ENCODE peak calls at places on chromosomes 2 and 18, in four cellular contexts. I is lower leg skin, L is Calu3, Z is DND-41. A is an unnamed sample.

GRCh38 chr18:46283895-46284295 is 179.7 kb downstream of the HAUS1 start:
- DNase-seq in I (no peak), L (no peak), Z (no peak), A (no peak)

GRCh38 chr18:34345738-34346137 is 121.0 kb upstream of the NOL4 start:
- DNase-seq in I (no peak), L (no peak), Z (no peak), A (no peak)

GRCh38 chr2:20650880-20651730 is at the start of gene HS1BP3:
- DNase-seq in I (peak), L (peak), Z (peak), A (no peak)

GRCh38 chr2:178397002-178397605 is 53.9 kb downstream of the PRKRA start:
- DNase-seq in I (no peak), L (peak), Z (no peak), A (peak)

GRCh38 chr18:57657566-57657965 is 35.9 kb upstream of the NARS1 start:
- DNase-seq in I (no peak), L (no peak), Z (no peak), A (no peak)

GRCh38 chr2:156903335-156903734 is 354.2 kb upstream of the GALNT5 start:
- DNase-seq in I (no peak), L (no peak), Z (no peak), A (no peak)

GRCh38 chr2:130251865-130252620 is 53.8 kb upstream of the TUBA3E start:
- DNase-seq in I (peak), L (peak), Z (no peak), A (no peak)

GRCh38 chr18:47204908-47205522 is 28.9 kb upstream of the IER3IP1 start:
- DNase-seq in I (no peak), L (peak), Z (peak), A (peak)

GRCh38 chr2:152577611-152578010 is 139.7 kb downstream of the PRPF40A start:
- DNase-seq in I (no peak), L (no peak), Z (no peak), A (no peak)

GRCh38 chr2:230134496-230135073 is 65.9 kb upstream of the SLC16A14 start:
- DNase-seq in I (no peak), L (no peak), Z (no peak), A (no peak)

GRCh38 chr2:188382107-188382506 is 90.4 kb downstream of the GULP1 start:
- DNase-seq in I (no peak), L (no peak), Z (no peak), A (no peak)

GRCh38 chr2:236535024-236535423 is 34.6 kb upstream of the ACKR3 start:
- DNase-seq in I (no peak), L (peak), Z (no peak), A (no peak)

GRCh38 chr2:45953376-45954050 is 302.0 kb downstream of the PRKCE start:
- DNase-seq in I (no peak), L (no peak), Z (no peak), A (no peak)

GRCh38 chr2:69083126-69083733 is 70.3 kb downstream of the ANTXR1 start:
- DNase-seq in I (no peak), L (peak), Z (no peak), A (no peak)

GRCh38 chr2:179837408-179837807 is 24.0 kb downstream of the ZNF385B start:
- DNase-seq in I (no peak), L (no peak), Z (no peak), A (no peak)

GRCh38 chr2:179840840-179841239 is 20.6 kb downstream of the ZNF385B start:
- DNase-seq in I (no peak), L (no peak), Z (no peak), A (no peak)

GRCh38 chr2:179843541-179843940 is 17.9 kb downstream of the ZNF385B start:
- DNase-seq in I (no peak), L (no peak), Z (no peak), A (no peak)

DNA sequence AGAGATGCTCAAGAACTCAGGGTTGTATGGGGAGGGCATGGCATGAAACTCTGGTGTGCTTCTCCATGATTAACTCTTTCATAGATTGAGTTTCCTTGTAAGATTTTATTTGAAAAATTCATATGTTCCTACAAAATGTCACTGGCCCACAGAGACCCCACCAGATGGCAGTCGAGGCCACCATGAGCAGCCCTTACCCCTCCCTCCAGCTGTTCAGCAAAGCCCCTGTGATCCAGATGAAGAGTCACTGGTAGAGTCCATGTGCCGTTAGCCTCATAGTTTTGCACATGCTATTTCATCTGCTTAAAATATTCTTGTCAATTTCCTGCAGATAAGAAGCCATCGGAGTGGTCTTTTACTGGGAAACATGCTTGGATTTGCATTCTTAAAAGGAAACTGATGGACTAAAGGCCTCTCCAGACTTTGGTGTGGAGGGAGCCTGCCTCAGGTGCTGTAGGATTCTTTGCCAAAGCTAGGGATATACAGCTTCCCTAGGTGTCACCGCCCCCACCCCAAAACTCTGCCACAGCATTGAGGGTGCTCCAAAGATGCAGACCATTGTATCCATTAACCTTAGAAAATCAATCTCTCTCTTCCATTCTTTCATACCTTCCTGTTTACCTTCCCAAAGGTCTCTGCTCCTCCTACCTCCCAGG is 18.8 kb downstream of the ZNF385B start:
- DNase-seq in I (no peak), L (peak), Z (peak), A (no peak)
- TF ChIP-seq CTCF in I (no peak), L (peak), Z (peak), A (peak)

GRCh38 chr2:162318280-162319222 is at the start of gene IFIH1:
- DNase-seq in I (peak), L (peak), Z (peak), A (no peak)
- TF ChIP-seq CTCF in I (no peak), L (peak), Z (peak), A (peak)

GRCh38 chr18:9835796-9836195 is 50.0 kb upstream of the TXNDC2 start:
- DNase-seq in I (no peak), L (no peak), Z (no peak), A (no peak)
- TF ChIP-seq CTCF in I (no peak), L (no peak), Z (no peak), A (no peak)

GRCh38 chr2:200585340-200585729 is 479 bp upstream of the AOX1 start:
- DNase-seq in I (no peak), L (no peak), Z (no peak), A (no peak)

GRCh38 chr2:200587007-200587616 is 1.3 kb downstream of the AOX1 start:
- DNase-seq in I (no peak), L (no peak), Z (no peak), A (no peak)

GRCh38 chr2:200586644-200586975 is 796 bp downstream of the AOX1 start:
- DNase-seq in I (no peak), L (no peak), Z (no peak), A (no peak)

GRCh38 chr2:200584639-200585038 is 1.2 kb upstream of the AOX1 start:
- DNase-seq in I (no peak), L (no peak), Z (no peak), A (no peak)

DNA sequence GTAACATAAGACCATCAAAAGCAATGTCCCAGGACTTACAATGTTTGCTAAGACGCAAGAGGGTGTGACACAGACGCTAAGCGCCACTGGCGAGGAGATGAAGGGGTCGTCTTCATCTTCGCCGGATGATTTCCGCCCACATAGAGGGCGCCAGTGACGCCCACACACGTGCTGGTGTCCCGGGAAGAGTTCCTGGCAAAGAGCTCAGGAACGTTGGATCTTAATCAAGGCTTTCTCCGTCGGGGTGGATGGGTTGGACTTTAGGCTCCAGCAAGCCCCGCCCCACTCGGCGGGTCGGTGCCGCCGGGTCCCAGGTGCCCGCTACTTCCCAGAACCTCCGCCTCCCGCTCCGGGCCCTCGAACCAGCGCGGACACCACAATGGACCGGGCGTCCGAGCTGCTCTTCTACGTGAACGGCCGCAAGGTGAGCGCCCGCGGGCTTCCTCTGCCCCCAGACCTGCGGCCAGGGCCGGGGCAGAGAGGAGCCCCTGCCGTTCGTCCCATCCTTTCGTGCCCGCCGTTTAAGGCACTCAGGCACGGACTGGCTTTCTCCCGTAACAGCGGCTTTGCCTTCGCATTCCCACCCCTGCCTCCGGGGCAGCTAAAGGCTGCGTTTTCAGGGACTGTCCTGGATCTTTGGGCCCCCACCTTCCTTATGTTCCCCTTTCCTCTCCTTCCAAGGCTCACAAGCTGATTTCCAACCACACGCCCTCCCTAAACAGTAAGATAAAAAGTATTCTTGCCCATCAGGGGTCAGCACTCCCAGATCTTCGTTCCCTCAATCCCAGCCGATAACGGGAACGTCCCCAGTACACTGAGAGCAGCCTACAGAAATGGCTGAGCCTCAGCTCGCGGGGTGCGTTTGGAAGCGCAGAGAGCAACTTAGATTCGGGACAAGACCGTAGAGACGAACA is at the start of gene AOX1:
- DNase-seq in I (peak), L (peak), Z (no peak), A (no peak)
- TF ChIP-seq CTCF in I (no peak), L (no peak), Z (no peak), A (no peak)

GRCh38 chr2:74526649-74527230 is 709 bp upstream of the DQX1 start:
- DNase-seq in I (peak), L (no peak), Z (no peak), A (no peak)

GRCh38 chr2:74529357-74530238 is at the start of the genes AUP1 and HTRA2:
- DNase-seq in I (peak), L (peak), Z (peak), A (peak)

GRCh38 chr2:74527741-74528140 is 1.7 kb upstream of the DQX1 start:
- DNase-seq in I (no peak), L (no peak), Z (no peak), A (no peak)

GRCh38 chr2:74530239-74531161 is 767 bp downstream of the HTRA2 start:
- DNase-seq in I (peak), L (no peak), Z (peak), A (no peak)

DNA sequence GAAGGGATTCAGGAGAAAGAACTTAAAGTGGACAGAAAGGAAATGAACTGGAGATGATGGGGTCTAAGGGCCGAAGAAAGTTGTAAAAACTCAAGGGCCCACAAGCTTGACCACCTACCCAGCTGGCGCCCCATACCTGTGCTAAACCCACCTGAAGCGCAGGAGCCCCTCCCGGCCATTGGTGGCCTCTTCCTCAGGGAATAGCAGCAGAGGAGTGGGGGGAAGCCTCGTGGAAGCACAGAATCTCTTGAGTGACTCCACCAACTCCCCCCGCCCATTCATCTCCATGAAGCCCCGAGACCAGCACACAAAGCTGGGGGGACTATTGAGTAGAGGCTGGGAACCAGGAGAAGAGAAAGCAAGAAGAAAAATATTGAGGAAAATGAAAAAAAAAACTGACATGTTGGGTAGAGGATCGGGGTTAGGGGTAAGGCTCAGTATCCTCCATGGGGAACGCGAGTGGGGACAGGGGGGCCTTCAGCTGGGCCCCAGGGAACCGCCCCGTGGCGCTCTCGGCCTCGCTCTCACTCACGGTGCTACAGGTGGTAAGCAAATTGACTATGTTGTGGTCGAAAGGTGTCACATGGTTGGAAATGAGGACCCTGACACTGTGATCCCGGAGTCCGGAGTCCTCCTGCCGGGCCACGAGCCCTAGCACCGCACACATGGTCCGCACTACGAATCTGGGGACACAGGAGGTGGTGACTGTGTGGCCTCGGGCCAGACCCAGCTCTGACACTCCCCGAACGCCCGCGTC is 728 bp downstream of the AUP1 start:
- DNase-seq in I (no peak), L (no peak), Z (no peak), A (no peak)
- TF ChIP-seq CTCF in I (no peak), L (no peak), Z (peak), A (no peak)